ENCODE peak calls at places on chromosomes 13 and 19, in five cellular contexts. One of them, this sample, is unnamed.

GRCh38 chr13:67229438-67230242 is 496 bp downstream of the PCDH9 start:
- DNase-seq in HCEC 1CT: peak
- DNase-seq in endothelial cell: peak
- DNase-seq in AG04450: no peak
- DNase-seq in kidney epithelial cell: no peak
- DNase-seq in this sample: no peak

GRCh38 chr19:21314676-21315075 is 14.5 kb downstream of the ZNF708 start:
- DNase-seq in HCEC 1CT: no peak
- DNase-seq in kidney epithelial cell: no peak
- DNase-seq in AG04450: no peak
- DNase-seq in endothelial cell: no peak
- DNase-seq in this sample: no peak

GRCh38 chr13:106919638-106920037 is 351.7 kb upstream of the ARGLU1 start:
- DNase-seq in kidney epithelial cell: no peak
- DNase-seq in AG04450: no peak
- DNase-seq in endothelial cell: peak
- DNase-seq in HCEC 1CT: no peak
- DNase-seq in this sample: no peak

GRCh38 chr13:98746968-98747367 is 5.5 kb downstream of the SLC15A1 start:
- DNase-seq in HCEC 1CT: peak
- DNase-seq in AG04450: no peak
- DNase-seq in endothelial cell: no peak
- DNase-seq in kidney epithelial cell: peak
- DNase-seq in this sample: no peak

GRCh38 chr19:5369962-5370367 is 29.4 kb upstream of the PTPRS start:
- DNase-seq in kidney epithelial cell: no peak
- DNase-seq in endothelial cell: peak
- DNase-seq in HCEC 1CT: no peak
- DNase-seq in AG04450: no peak
- DNase-seq in this sample: no peak

GRCh38 chr13:108268713-108269112 is 805 bp upstream of the TNFSF13B start:
- DNase-seq in AG04450: no peak
- DNase-seq in kidney epithelial cell: no peak
- DNase-seq in HCEC 1CT: no peak
- DNase-seq in endothelial cell: no peak
- DNase-seq in this sample: no peak

GRCh38 chr13:28406728-28407266 is 88.1 kb downstream of the FLT1 start:
- DNase-seq in AG04450: no peak
- DNase-seq in endothelial cell: no peak
- DNase-seq in HCEC 1CT: no peak
- DNase-seq in kidney epithelial cell: no peak
- DNase-seq in this sample: no peak

GRCh38 chr19:8248348-8249328 is 39.5 kb downstream of the CERS4 start:
- DNase-seq in kidney epithelial cell: no peak
- DNase-seq in endothelial cell: no peak
- DNase-seq in HCEC 1CT: no peak
- DNase-seq in AG04450: no peak
- DNase-seq in this sample: no peak

GRCh38 chr13:108917581-108917980 is 288.2 kb downstream of the MYO16 start:
- DNase-seq in endothelial cell: no peak
- DNase-seq in kidney epithelial cell: no peak
- DNase-seq in AG04450: no peak
- DNase-seq in HCEC 1CT: peak
- DNase-seq in this sample: no peak

GRCh38 chr13:105920375-105920774 is 615.1 kb downstream of the EFNB2 start:
- DNase-seq in kidney epithelial cell: peak
- DNase-seq in endothelial cell: no peak
- DNase-seq in AG04450: no peak
- DNase-seq in HCEC 1CT: peak
- DNase-seq in this sample: no peak

GRCh38 chr13:34128661-34129060 is 310.7 kb downstream of the RFC3 start:
- DNase-seq in endothelial cell: no peak
- DNase-seq in HCEC 1CT: no peak
- DNase-seq in kidney epithelial cell: no peak
- DNase-seq in AG04450: no peak
- DNase-seq in this sample: no peak

GRCh38 chr13:49838989-49839388 is 46.5 kb upstream of the KPNA3 start:
- DNase-seq in endothelial cell: no peak
- DNase-seq in kidney epithelial cell: no peak
- DNase-seq in AG04450: no peak
- DNase-seq in HCEC 1CT: no peak
- DNase-seq in this sample: no peak

GRCh38 chr13:57314897-57315520 is 148.0 kb downstream of the PRR20E start:
- DNase-seq in kidney epithelial cell: no peak
- DNase-seq in HCEC 1CT: no peak
- DNase-seq in endothelial cell: no peak
- DNase-seq in AG04450: no peak
- DNase-seq in this sample: no peak

GRCh38 chr13:46648166-46648607 is 95.2 kb downstream of the LRCH1 start:
- DNase-seq in endothelial cell: no peak
- DNase-seq in HCEC 1CT: peak
- DNase-seq in kidney epithelial cell: no peak
- DNase-seq in AG04450: no peak
- DNase-seq in this sample: no peak

GRCh38 chr19:51660975-51661600 is 14.5 kb upstream of the SIGLEC14 start:
- DNase-seq in HCEC 1CT: peak
- DNase-seq in endothelial cell: peak
- DNase-seq in AG04450: peak
- DNase-seq in kidney epithelial cell: peak
- DNase-seq in this sample: peak

GRCh38 chr13:82938644-82939043 is 943.6 kb downstream of the SLITRK1 start:
- DNase-seq in kidney epithelial cell: no peak
- DNase-seq in AG04450: no peak
- DNase-seq in endothelial cell: no peak
- DNase-seq in HCEC 1CT: no peak
- DNase-seq in this sample: no peak

GRCh38 chr13:98301721-98302120 is 124.7 kb upstream of the RNF113B start:
- DNase-seq in AG04450: no peak
- DNase-seq in kidney epithelial cell: no peak
- DNase-seq in endothelial cell: no peak
- DNase-seq in HCEC 1CT: peak
- DNase-seq in this sample: no peak

GRCh38 chr13:92640936-92641335 is 585.7 kb upstream of the GPC6 start:
- DNase-seq in kidney epithelial cell: no peak
- DNase-seq in AG04450: no peak
- DNase-seq in HCEC 1CT: peak
- DNase-seq in endothelial cell: no peak
- DNase-seq in this sample: no peak

GRCh38 chr19:55391191-55391670 is 5.5 kb downstream of the RPL28 start:
- DNase-seq in kidney epithelial cell: no peak
- DNase-seq in HCEC 1CT: no peak
- DNase-seq in AG04450: no peak
- DNase-seq in endothelial cell: no peak
- DNase-seq in this sample: no peak

This sample was measured in nucleus accumbens.